ENCODE peak calls at places on chromosomes 3 and 15, in four cellular contexts. U is GM23338, J is neural progenitor cell, Z is HCT116. E is an unnamed sample.

GRCh38 chr3:63228677-63229076 is 49.4 kb upstream of the SYNPR start:
- DNase-seq in U (peak), J (peak), Z (peak), E (peak)

GRCh38 chr15:38670142-38671002 is 105.8 kb upstream of the RASGRP1 start:
- DNase-seq in U (no peak), J (no peak), Z (no peak), E (no peak)

GRCh38 chr15:44084171-44084570 is 110.9 kb downstream of the FRMD5 start:
- DNase-seq in U (no peak), J (no peak), Z (no peak), E (no peak)

GRCh38 chr3:12472796-12473195 is 11.5 kb upstream of the TSEN2 start:
- DNase-seq in U (no peak), J (no peak), Z (no peak), E (no peak)

GRCh38 chr3:52912885-52913731 is 15.8 kb upstream of the STIMATE start:
- DNase-seq in U (no peak), J (no peak), Z (no peak), E (no peak)

GRCh38 chr3:58117561-58118305 is 93.0 kb downstream of the DNASE1L3 start:
- DNase-seq in U (no peak), J (no peak), Z (no peak), E (no peak)

GRCh38 chr3:34882764-34883163 is 756.6 kb upstream of the ARPP21 start:
- DNase-seq in U (peak), J (no peak), Z (no peak), E (no peak)

GRCh38 chr15:88776646-88777045 is 26.6 kb upstream of the ACAN start:
- DNase-seq in U (no peak), J (no peak), Z (no peak), E (no peak)

GRCh38 chr3:141386611-141387110 is 18.4 kb downstream of the ZBTB38 start:
- DNase-seq in U (no peak), J (no peak), Z (no peak), E (no peak)

GRCh38 chr3:94036909-94037507 is 8.6 kb upstream of the STX19 start:
- DNase-seq in U (peak), J (peak), Z (peak), E (peak)

GRCh38 chr15:32104061-32104980 is 74.0 kb downstream of the CHRNA7 start:
- DNase-seq in U (peak), J (no peak), Z (no peak), E (no peak)

GRCh38 chr15:46413799-46414198 is 779.0 kb downstream of the SQOR start:
- DNase-seq in U (no peak), J (no peak), Z (no peak), E (peak)

GRCh38 chr15:46408312-46408711 is 773.5 kb downstream of the SQOR start:
- DNase-seq in U (no peak), J (no peak), Z (no peak), E (no peak)

GRCh38 chr15:46409879-46410278 is 775.0 kb downstream of the SQOR start:
- DNase-seq in U (no peak), J (no peak), Z (no peak), E (no peak)

GRCh38 chr15:46411900-46412299 is 777.1 kb downstream of the SQOR start:
- DNase-seq in U (no peak), J (no peak), Z (no peak), E (no peak)

DNA sequence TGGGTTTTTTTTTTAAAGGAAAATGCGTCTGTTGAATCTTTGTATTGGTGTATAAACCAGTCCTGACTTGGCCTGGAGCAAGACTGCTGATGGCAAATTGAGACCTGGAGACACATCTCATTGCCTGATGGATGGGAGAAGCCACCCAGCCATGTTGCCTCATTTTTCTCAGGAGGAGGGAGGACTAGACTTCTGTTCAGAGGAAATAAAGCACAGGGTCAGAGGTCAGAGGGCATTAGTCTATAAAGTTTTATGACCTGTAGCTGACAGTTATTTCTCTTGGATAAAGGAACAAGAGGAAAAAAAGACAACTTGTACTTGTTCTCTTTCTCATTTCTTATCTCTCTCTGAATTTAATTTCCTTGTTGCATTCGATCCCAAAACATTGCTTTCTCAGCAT is 775.9 kb downstream of the SQOR start:
- DNase-seq in U (no peak), J (no peak), Z (no peak), E (no peak)
- TF ChIP-seq EZH2 in U (no peak), J (no peak), Z (no peak), E (no peak)

GRCh38 chr3:131174752-131175151 is 148.1 kb downstream of the NEK11 start:
- DNase-seq in U (no peak), J (no peak), Z (no peak), E (peak)
- TF ChIP-seq EZH2phosphoT487 in U (no peak), J (no peak), Z (no peak), E (no peak)

GRCh38 chr3:185152433-185153169 is at the start of gene C3orf70:
- DNase-seq in U (peak), J (peak), Z (no peak), E (peak)
- TF ChIP-seq EZH2 in U (peak), J (peak), Z (no peak), E (peak)

GRCh38 chr3:117692416-117692995 is 982.9 kb downstream of the TUSC7 start:
- DNase-seq in U (peak), J (no peak), Z (no peak), E (peak)
- TF ChIP-seq EZH2phosphoT487 in U (no peak), J (no peak), Z (no peak), E (no peak)

DNA sequence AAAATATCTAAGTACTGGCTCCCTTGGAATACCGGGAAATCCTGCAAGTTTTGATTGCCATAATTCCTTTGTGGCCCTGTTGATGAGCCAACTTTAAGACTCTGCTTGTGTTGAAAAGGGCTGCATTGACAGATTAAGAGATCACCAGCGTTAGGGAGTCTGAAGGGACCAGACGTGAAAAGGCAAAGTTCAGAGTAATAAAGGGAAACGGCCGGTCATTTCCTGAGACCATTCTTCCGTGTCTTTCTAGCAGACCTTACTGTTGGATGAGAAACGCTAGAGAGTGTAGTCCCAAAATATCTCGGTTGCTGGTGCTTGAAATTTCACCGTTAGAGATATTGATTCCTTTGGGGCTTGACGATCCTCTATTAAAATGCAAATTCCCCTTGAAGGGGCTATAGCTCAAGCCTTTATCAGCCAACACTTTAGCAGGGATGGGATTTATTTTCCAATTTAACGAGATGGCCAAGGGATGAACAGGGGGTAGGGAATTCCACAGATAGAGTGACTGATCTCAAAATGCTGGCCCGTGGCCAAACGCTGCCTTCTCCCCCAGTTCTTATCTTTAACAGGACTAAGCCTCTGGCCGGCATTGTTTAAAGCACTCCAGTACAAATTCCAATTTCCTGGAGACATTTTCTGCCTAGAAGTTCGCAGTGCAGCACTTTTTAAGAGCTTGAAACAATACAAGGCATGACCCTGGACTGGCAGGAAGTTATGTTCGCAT is 250.4 kb downstream of the TJP1 start:
- DNase-seq in U (peak), J (peak), Z (no peak), E (peak)
- TF ChIP-seq EZH2 in U (no peak), J (no peak), Z (no peak), E (no peak)

DNA sequence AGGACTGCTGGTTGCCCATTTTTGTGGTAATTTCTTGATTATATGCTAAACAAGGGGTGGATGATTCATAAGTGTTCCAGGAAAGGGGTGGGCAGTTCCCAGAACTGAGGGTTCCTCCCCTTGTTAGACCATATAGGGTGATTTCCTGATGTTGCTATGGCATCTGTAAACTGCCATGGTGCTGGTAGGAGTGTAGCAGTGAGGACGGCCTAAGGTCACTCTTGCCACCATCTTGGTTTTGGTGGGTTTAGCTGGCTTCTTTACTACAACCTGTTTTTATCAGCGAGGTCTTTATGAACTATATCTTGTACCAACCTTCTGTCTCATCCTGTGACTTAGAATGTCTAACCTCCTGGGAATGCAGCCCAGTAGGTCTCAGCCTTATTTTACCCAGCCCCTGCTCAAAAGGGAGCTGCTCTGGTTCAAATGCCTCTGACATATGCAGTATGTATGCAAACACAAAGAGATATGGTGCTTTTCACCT is 46.2 kb downstream of the C3orf38 start:
- DNase-seq in U (no peak), J (no peak), Z (no peak), E (no peak)
- TF ChIP-seq EZH2phosphoT487 in U (no peak), J (no peak), Z (no peak), E (no peak)

DNA sequence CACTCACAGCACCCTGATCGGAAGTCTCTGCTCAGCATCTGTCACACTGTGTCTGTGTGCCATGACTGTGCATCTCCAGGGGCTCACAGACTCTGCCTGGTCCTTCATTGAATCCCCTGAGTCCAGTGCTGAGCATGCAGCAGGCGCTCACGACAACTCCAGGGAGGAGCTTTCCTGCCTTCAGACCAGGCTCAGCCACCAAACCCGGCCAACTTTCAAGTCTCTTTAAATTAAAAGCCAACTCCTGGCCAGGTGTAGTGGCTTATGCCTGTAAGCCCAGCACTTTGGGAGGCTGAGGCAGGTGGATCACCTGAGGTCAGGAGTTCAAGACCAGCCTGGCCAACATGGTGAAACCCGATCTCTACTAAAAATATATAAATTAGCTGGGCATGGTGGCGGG is 24.2 kb downstream of the GRAMD2A start:
- DNase-seq in U (no peak), J (no peak), Z (no peak), E (no peak)
- TF ChIP-seq EZH2 in U (no peak), J (no peak), Z (no peak), E (no peak)

DNA sequence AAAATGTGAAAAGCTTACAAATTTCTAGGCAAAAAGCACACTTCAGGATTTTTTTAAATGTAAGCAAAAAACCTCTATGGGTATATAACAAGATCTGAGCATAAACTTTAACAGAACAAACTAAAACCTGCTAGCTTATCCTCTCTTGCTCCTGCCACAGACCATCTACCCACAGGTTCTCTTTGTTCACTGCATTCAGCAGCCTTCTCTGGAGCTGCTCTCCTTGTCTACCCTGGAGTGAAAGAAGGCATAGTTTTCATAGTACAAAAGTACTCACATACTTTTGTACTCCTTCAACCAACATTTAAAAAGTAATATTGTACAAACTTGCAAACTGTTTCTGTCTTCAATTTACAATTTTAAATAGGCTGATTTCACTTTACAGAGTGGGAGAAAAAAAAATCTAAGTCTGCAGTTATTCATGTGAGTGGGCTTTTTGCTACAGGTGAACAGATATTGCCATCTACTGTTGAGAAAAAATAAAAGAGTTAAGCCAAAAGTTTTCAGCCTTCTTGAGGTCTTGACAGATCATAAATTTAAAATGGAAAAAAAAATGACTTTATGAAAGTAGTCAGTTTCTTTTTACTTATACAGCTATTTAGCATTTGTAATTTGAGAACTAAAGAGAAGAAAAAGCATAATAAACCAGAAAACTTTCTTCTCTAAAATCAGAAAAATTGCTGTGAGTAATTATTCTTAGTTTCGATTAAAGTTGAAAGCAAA is 20.4 kb downstream of the TERC start:
- DNase-seq in U (peak), J (peak), Z (no peak), E (peak)
- TF ChIP-seq EZH2phosphoT487 in U (no peak), J (no peak), Z (no peak), E (no peak)

GRCh38 chr15:26632500-26632899 is 140.4 kb downstream of the GABRB3 start:
- DNase-seq in U (no peak), J (no peak), Z (no peak), E (no peak)

GRCh38 chr15:26630857-26631256 is 142.0 kb downstream of the GABRB3 start:
- DNase-seq in U (peak), J (no peak), Z (no peak), E (no peak)

GRCh38 chr15:26628071-26628470 is 144.8 kb downstream of the GABRB3 start:
- DNase-seq in U (no peak), J (no peak), Z (no peak), E (peak)

GRCh38 chr15:26631894-26632293 is 141.0 kb downstream of the GABRB3 start:
- DNase-seq in U (peak), J (peak), Z (no peak), E (no peak)

DNA sequence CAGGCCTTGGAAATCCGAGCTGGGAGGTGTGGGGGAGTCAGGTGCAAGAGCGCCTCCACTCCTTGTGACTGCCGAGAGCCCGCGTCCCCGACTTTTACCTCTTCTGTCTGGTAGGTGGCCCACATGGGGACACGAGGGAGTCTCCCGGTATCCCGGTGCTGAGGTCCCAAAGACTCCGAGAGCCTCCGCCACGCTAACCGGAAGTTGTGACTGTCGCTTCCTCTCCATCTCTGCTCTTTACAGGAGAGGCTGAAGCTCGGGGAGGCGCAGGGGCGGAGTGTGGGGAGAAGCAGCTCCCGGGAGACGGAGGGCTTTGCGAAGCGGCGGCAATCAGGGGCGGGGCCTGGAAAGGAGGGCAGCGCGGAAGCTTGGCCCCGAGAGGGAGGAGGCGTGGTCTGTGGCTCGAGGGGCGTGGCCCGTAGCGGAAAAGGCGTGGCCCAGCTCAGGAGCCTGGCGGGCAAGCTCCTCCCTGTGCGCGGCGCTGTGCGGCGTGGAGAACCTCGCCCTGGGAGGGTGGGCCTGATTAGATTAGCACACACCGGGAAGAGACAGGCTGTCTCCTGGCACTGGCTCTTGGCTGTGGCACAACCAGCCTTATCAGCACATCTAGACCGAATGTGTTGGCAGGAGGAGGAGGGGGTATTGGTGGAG is 143.9 kb downstream of the GABRB3 start:
- DNase-seq in U (peak), J (peak), Z (no peak), E (peak)
- TF ChIP-seq EZH2 in U (no peak), J (no peak), Z (no peak), E (no peak)

E was measured in PC-3.